ENCODE peak calls at places on chromosome 19, in ten cellular contexts. O, L, R, Q, U, D, I, A, Y and Z are unnamed samples.

GRCh38 chr19:33731886-33732285 is 64.8 kb upstream of the KCTD15 start:
- DNase-seq in O (no peak), L (no peak), R (no peak), Q (no peak), U (no peak), D (no peak), I (no peak), A (no peak), Y (no peak), Z (no peak)

GRCh38 chr19:47106819-47107200 is 6.8 kb downstream of the ZC3H4 start:
- DNase-seq in O (peak), L (no peak), R (no peak), Q (peak), U (no peak), D (no peak), I (no peak), A (no peak), Y (no peak), Z (peak)

GRCh38 chr19:50858896-50859295 is 4.2 kb downstream of the KLK3 start:
- DNase-seq in O (no peak), L (peak), R (no peak), Q (no peak), U (peak), D (no peak), I (no peak), A (no peak), Y (no peak), Z (no peak)

GRCh38 chr19:35030257-35031071 is at the start of gene SCN1B:
- DNase-seq in O (peak), L (peak), R (peak), Q (peak), U (no peak), D (peak), I (peak), A (peak), Y (peak), Z (peak)

GRCh38 chr19:8607386-8607785 is 3.1 kb downstream of the ADAMTS10 start:
- DNase-seq in O (peak), L (no peak), R (no peak), Q (peak), U (no peak), D (no peak), I (no peak), A (peak), Y (no peak), Z (peak)

GRCh38 chr19:54104998-54105715 is 2.5 kb downstream of the NDUFA3 start:
- DNase-seq in O (peak), L (no peak), R (no peak), Q (no peak), U (no peak), D (no peak), I (no peak), A (no peak), Y (no peak), Z (no peak)

GRCh38 chr19:10662384-10663251 is 8.5 kb downstream of the ILF3 start:
- DNase-seq in O (peak), L (no peak), R (no peak), Q (peak), U (no peak), D (no peak), I (no peak), A (no peak), Y (no peak), Z (no peak)

GRCh38 chr19:51090471-51090870 is 7.8 kb upstream of the KLK14 start:
- DNase-seq in O (no peak), L (no peak), R (no peak), Q (no peak), U (no peak), D (no peak), I (no peak), A (no peak), Y (no peak), Z (no peak)

GRCh38 chr19:44660081-44660480 is 11.2 kb upstream of the CEACAM19 start:
- DNase-seq in O (no peak), L (no peak), R (no peak), Q (no peak), U (no peak), D (no peak), I (no peak), A (no peak), Y (no peak), Z (no peak)

GRCh38 chr19:9586764-9587163 is 2.5 kb upstream of the ZNF121 start:
- DNase-seq in O (peak), L (peak), R (peak), Q (peak), U (no peak), D (peak), I (peak), A (peak), Y (peak), Z (peak)

GRCh38 chr19:45901432-45901903 is 945 bp downstream of the MYPOP start:
- DNase-seq in O (peak), L (peak), R (peak), Q (peak), U (no peak), D (peak), I (peak), A (peak), Y (no peak), Z (no peak)

GRCh38 chr19:18450934-18451836 is 13.3 kb upstream of the ISYNA1 start:
- DNase-seq in O (peak), L (peak), R (no peak), Q (peak), U (peak), D (peak), I (peak), A (peak), Y (peak), Z (peak)
- TF ChIP-seq CTCF in O (peak), L (peak), R (peak), Q (peak), U (peak), D (peak), I (peak), A (peak), Y (peak), Z (peak)

GRCh38 chr19:41424335-41425173 is 2.6 kb downstream of the B3GNT8 start:
- DNase-seq in O (no peak), L (no peak), R (no peak), Q (no peak), U (no peak), D (no peak), I (no peak), A (no peak), Y (no peak), Z (no peak)
- H3K4me3 ChIP-seq in O (no peak), L (no peak), R (no peak), Q (no peak), U (no peak), D (no peak), I (no peak), A (peak), Y (no peak), Z (no peak)

GRCh38 chr19:17829855-17830566 is 8.7 kb upstream of the INSL3 start:
- DNase-seq in O (peak), L (peak), R (no peak), Q (no peak), U (no peak), D (no peak), I (peak), A (no peak), Y (no peak), Z (peak)
- TF ChIP-seq CTCF in O (no peak), L (no peak), R (no peak), Q (no peak), U (no peak), D (no peak), I (no peak), A (no peak), Y (no peak), Z (no peak)

GRCh38 chr19:17861542-17862402 is 2.1 kb downstream of the RPL18A start:
- DNase-seq in O (no peak), L (no peak), R (no peak), Q (no peak), U (no peak), D (no peak), I (no peak), A (no peak), Y (no peak), Z (no peak)
- H3K4me3 ChIP-seq in O (peak), L (no peak), R (peak), Q (peak), U (no peak), D (no peak), I (no peak), A (peak), Y (peak), Z (peak)

GRCh38 chr19:41895745-41896580 is 13.0 kb downstream of the ARHGEF1 start:
- DNase-seq in O (no peak), L (no peak), R (no peak), Q (no peak), U (no peak), D (peak), I (no peak), A (no peak), Y (no peak), Z (no peak)
- TF ChIP-seq CTCF in O (peak), L (no peak), R (peak), Q (peak), U (no peak), D (peak), I (peak), A (no peak), Y (no peak), Z (no peak)

GRCh38 chr19:4444765-4445741 is 12.5 kb downstream of the UBXN6 start:
- DNase-seq in O (no peak), L (no peak), R (no peak), Q (no peak), U (no peak), D (no peak), I (no peak), A (no peak), Y (no peak), Z (peak)

GRCh38 chr19:4447327-4448146 is 10.1 kb downstream of the UBXN6 start:
- DNase-seq in O (no peak), L (no peak), R (no peak), Q (no peak), U (no peak), D (no peak), I (no peak), A (no peak), Y (no peak), Z (no peak)

GRCh38 chr19:4443966-4444764 is 13.4 kb downstream of the UBXN6 start:
- DNase-seq in O (no peak), L (no peak), R (no peak), Q (no peak), U (no peak), D (no peak), I (no peak), A (no peak), Y (no peak), Z (no peak)

GRCh38 chr19:4446801-4447200 is 10.8 kb downstream of the UBXN6 start:
- DNase-seq in O (no peak), L (no peak), R (no peak), Q (no peak), U (no peak), D (no peak), I (no peak), A (no peak), Y (no peak), Z (no peak)

DNA sequence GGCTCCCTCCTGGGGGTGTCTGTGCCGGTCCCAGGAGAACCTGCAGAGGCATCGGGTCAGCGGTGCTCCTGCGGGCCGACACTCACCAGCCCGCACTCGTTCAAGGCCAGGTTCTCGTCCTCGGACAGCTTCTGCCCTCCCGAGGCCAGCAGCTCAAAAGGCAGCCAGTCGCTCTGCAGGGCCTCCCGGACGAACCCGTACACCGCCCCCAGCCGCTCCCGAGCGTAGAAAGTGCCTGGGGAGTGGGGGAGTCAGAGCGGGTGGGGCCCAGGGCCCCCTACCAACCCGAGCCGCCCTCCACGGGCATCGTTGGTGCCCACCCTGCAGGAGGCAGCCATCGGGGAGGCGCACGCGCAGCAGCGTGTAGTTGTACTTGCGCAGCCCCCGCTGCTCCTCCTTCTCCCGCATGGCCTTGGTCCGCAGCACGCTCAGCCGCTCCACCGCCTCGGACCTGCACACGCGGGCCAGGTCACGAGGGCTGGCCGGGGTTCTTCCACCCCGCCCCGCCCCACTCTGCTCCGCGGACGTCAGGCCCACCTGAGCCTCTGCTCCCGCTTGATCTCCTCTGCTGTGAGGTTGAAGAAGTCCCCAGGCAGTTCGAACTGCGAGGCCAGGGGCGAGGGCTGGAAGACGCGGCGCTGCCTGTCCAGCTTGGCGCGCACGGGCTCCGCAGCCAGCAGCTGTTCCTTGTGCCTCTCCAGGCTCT is 11.5 kb downstream of the UBXN6 start:
- DNase-seq in O (no peak), L (no peak), R (no peak), Q (no peak), U (no peak), D (no peak), I (no peak), A (no peak), Y (no peak), Z (no peak)
- H3K4me3 ChIP-seq in O (no peak), L (no peak), R (no peak), Q (no peak), U (no peak), D (no peak), I (no peak), A (no peak), Y (no peak), Z (no peak)

DNA sequence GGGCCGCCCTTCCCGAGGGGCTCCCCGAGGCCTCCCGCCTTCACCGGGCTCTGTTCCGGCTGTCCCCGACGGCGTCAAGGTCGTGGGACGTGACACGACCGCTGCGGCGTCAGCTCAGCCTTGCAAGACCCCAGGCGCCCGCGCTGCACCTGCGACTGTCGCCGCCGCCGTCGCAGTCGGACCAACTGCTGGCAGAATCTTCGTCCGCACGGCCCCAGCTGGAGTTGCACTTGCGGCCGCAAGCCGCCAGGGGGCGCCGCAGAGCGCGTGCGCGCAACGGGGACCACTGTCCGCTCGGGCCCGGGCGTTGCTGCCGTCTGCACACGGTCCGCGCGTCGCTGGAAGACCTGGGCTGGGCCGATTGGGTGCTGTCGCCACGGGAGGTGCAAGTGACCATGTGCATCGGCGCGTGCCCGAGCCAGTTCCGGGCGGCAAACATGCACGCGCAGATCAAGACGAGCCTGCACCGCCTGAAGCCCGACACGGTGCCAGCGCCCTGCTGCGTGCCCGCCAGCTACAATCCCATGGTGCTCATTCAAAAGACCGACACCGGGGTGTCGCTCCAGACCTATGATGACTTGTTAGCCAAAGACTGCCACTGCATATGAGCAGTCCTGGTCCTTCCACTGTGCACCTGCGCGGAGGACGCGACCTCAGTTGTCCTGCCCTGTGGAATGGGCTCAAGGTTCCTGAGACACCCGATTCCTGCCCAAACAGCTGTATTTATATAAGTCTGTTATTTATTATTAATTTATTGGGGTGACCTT is 2.6 kb downstream of the GDF15 start:
- DNase-seq in O (peak), L (peak), R (peak), Q (peak), U (peak), D (peak), I (peak), A (peak), Y (peak), Z (peak)
- TF ChIP-seq CTCF in O (peak), L (peak), R (peak), Q (peak), U (peak), D (peak), I (peak), A (peak), Y (peak), Z (peak)

GRCh38 chr19:39514840-39515550 is at the start of gene SELENOV:
- DNase-seq in O (no peak), L (no peak), R (no peak), Q (no peak), U (no peak), D (peak), I (peak), A (no peak), Y (no peak), Z (no peak)
- H3K4me3 ChIP-seq in O (no peak), L (no peak), R (peak), Q (no peak), U (no peak), D (peak), I (peak), A (peak), Y (peak), Z (no peak)

GRCh38 chr19:49663224-49663623 is 2.4 kb downstream of the IRF3 start:
- DNase-seq in O (no peak), L (no peak), R (no peak), Q (no peak), U (no peak), D (no peak), I (no peak), A (no peak), Y (no peak), Z (no peak)

GRCh38 chr19:49667473-49667872 is 1.7 kb downstream of the BCL2L12 start:
- DNase-seq in O (no peak), L (no peak), R (no peak), Q (no peak), U (no peak), D (no peak), I (no peak), A (no peak), Y (no peak), Z (no peak)

GRCh38 chr19:49665301-49666119 is at the start of the genes BCL2L12 and IRF3:
- DNase-seq in O (peak), L (peak), R (peak), Q (peak), U (peak), D (peak), I (peak), A (peak), Y (peak), Z (peak)

GRCh38 chr19:49664171-49665070 is 1.2 kb downstream of the IRF3 start:
- DNase-seq in O (peak), L (peak), R (peak), Q (peak), U (peak), D (peak), I (peak), A (peak), Y (peak), Z (peak)

GRCh38 chr19:49666120-49666444 is 349 bp downstream of the BCL2L12 start:
- DNase-seq in O (no peak), L (no peak), R (no peak), Q (no peak), U (no peak), D (no peak), I (no peak), A (no peak), Y (no peak), Z (no peak)
- TF ChIP-seq CTCF in O (no peak), L (no peak), R (no peak), Q (no peak), U (no peak), D (no peak), I (no peak), A (no peak), Y (no peak), Z (no peak)